ENCODE peak calls at places on chromosomes 12 and 14, in eight cellular contexts. K, Y, G, J, B, F, V and A are unnamed samples.

GRCh38 chr14:100658514-100658886 is 68.2 kb upstream of the DLK1 start:
- DNase-seq in Y (no peak), K (no peak), J (no peak), G (peak; percentile 29), B (no peak), F (no peak), V (no peak), A (no peak)

GRCh38 chr14:94612174-94612573 is at the start of gene SERPINA3:
- DNase-seq in B (peak; percentile 17), K (no peak), J (no peak), F (no peak), V (peak; percentile 67), Y (no peak), G (no peak), A (no peak)

GRCh38 chr12:123608192-123608591 is 6.3 kb downstream of the DDX55 start:
- DNase-seq in J (no peak), G (no peak), Y (no peak), F (no peak), K (no peak), B (no peak), V (no peak), A (no peak)

GRCh38 chr12:85392508-85392907 is 112.5 kb downstream of the ALX1 start:
- DNase-seq in G (no peak), B (no peak), J (no peak), F (no peak), Y (no peak), V (no peak), K (no peak), A (no peak)

GRCh38 chr12:65010437-65010836 is 110.7 kb downstream of the WIF1 start:
- DNase-seq in Y (peak; percentile 14), K (no peak), V (no peak), J (no peak), F (no peak), G (no peak), B (no peak), A (no peak)

GRCh38 chr12:118964988-118965387 is 16.4 kb upstream of the SRRM4 start:
- DNase-seq in F (no peak), G (peak; percentile 95), B (no peak), Y (no peak), J (no peak), V (no peak), K (no peak), A (no peak)

GRCh38 chr12:43198608-43199007 is 353.4 kb downstream of the ADAMTS20 start:
- DNase-seq in B (no peak), F (no peak), G (no peak), V (no peak), J (no peak), K (no peak), Y (no peak), A (no peak)

GRCh38 chr14:86221755-86222154 is 691.8 kb downstream of the FLRT2 start:
- DNase-seq in F (no peak), G (no peak), V (no peak), J (no peak), K (no peak), Y (no peak), B (no peak), A (no peak)

GRCh38 chr12:19778822-19779221 is 339.5 kb downstream of the AEBP2 start:
- DNase-seq in F (no peak), G (no peak), Y (no peak), B (no peak), V (no peak), K (no peak), J (no peak), A (no peak)

GRCh38 chr12:95623554-95624170 is 72.4 kb upstream of the USP44 start:
- DNase-seq in G (no peak), V (no peak), K (peak; percentile 14), B (peak; percentile 86), Y (peak; percentile 89), F (no peak), J (no peak), A (peak; percentile 40)

GRCh38 chr12:116143883-116144266 is 133.6 kb downstream of the MED13L start:
- DNase-seq in Y (no peak), V (no peak), J (no peak), K (no peak), B (peak; percentile 37), G (no peak), F (no peak), A (no peak)